ENCODE peak calls at places on chromosomes 5 and 9, in five cellular contexts. One of them, this sample, is unnamed.

GRCh38 chr9:131028931-131029573 is 20.1 kb downstream of the LAMC3 start:
- DNase-seq in AG10803: no peak
- DNase-seq in astrocyte of the spinal cord: no peak
- DNase-seq in A549: no peak
- DNase-seq in body of pancreas: no peak
- DNase-seq in this sample: no peak

GRCh38 chr5:50595199-50595598 is 71.2 kb upstream of the PARP8 start:
- DNase-seq in AG10803: peak
- DNase-seq in astrocyte of the spinal cord: peak
- DNase-seq in A549: no peak
- DNase-seq in body of pancreas: no peak
- DNase-seq in this sample: peak

GRCh38 chr9:133112361-133113026 is 8.5 kb downstream of the RALGDS start:
- DNase-seq in AG10803: no peak
- DNase-seq in astrocyte of the spinal cord: no peak
- DNase-seq in A549: no peak
- DNase-seq in body of pancreas: peak
- DNase-seq in this sample: no peak

GRCh38 chr5:158940977-158941376 is 158.7 kb downstream of the EBF1 start:
- DNase-seq in AG10803: no peak
- DNase-seq in astrocyte of the spinal cord: no peak
- DNase-seq in A549: no peak
- DNase-seq in body of pancreas: no peak
- DNase-seq in this sample: no peak

GRCh38 chr9:118331622-118332045 is 627.4 kb downstream of the TLR4 start:
- DNase-seq in AG10803: peak
- DNase-seq in astrocyte of the spinal cord: peak
- DNase-seq in A549: peak
- DNase-seq in body of pancreas: no peak
- DNase-seq in this sample: peak

GRCh38 chr9:91500509-91501011 is 76.9 kb upstream of the NFIL3 start:
- DNase-seq in AG10803: peak
- DNase-seq in astrocyte of the spinal cord: peak
- DNase-seq in A549: peak
- DNase-seq in body of pancreas: no peak
- DNase-seq in this sample: peak

GRCh38 chr5:54443264-54443663 is 12.2 kb upstream of the HSPB3 start:
- DNase-seq in AG10803: peak
- DNase-seq in astrocyte of the spinal cord: peak
- DNase-seq in A549: peak
- DNase-seq in body of pancreas: no peak
- DNase-seq in this sample: peak

GRCh38 chr5:179623906-179624741 is 653 bp upstream of the HNRNPH1 start:
- DNase-seq in AG10803: peak
- DNase-seq in astrocyte of the spinal cord: peak
- DNase-seq in A549: no peak
- DNase-seq in body of pancreas: peak
- DNase-seq in this sample: peak

GRCh38 chr5:90645024-90645610 is 86.5 kb downstream of the ADGRV1 start:
- DNase-seq in AG10803: no peak
- DNase-seq in astrocyte of the spinal cord: peak
- DNase-seq in A549: no peak
- DNase-seq in body of pancreas: no peak
- DNase-seq in this sample: no peak

GRCh38 chr5:96629774-96630173 is 32.4 kb upstream of the CAST start:
- DNase-seq in AG10803: peak
- DNase-seq in astrocyte of the spinal cord: peak
- DNase-seq in A549: peak
- DNase-seq in body of pancreas: no peak
- DNase-seq in this sample: peak

GRCh38 chr9:2872307-2872940 is 28.5 kb upstream of the PUM3 start:
- DNase-seq in AG10803: peak
- DNase-seq in astrocyte of the spinal cord: peak
- DNase-seq in A549: no peak
- DNase-seq in body of pancreas: peak
- DNase-seq in this sample: peak

GRCh38 chr9:99255651-99256050 is 33.6 kb downstream of the SEC61B start:
- DNase-seq in AG10803: no peak
- DNase-seq in astrocyte of the spinal cord: no peak
- DNase-seq in A549: no peak
- DNase-seq in body of pancreas: no peak
- DNase-seq in this sample: no peak

GRCh38 chr9:68719847-68720246 is 14.8 kb downstream of the PIP5K1B start:
- DNase-seq in AG10803: no peak
- DNase-seq in astrocyte of the spinal cord: no peak
- DNase-seq in A549: no peak
- DNase-seq in body of pancreas: no peak
- DNase-seq in this sample: no peak

GRCh38 chr9:86637515-86637914 is 283.3 kb upstream of the TUT7 start:
- DNase-seq in AG10803: peak
- DNase-seq in astrocyte of the spinal cord: peak
- DNase-seq in A549: no peak
- DNase-seq in body of pancreas: no peak
- DNase-seq in this sample: peak

GRCh38 chr9:96392263-96392662 is 8.8 kb upstream of the SLC35D2 start:
- DNase-seq in AG10803: no peak
- DNase-seq in astrocyte of the spinal cord: no peak
- DNase-seq in A549: no peak
- DNase-seq in body of pancreas: no peak
- DNase-seq in this sample: no peak

GRCh38 chr9:120514599-120514854 is 65.4 kb downstream of the CDK5RAP2 start:
- DNase-seq in AG10803: no peak
- DNase-seq in astrocyte of the spinal cord: no peak
- DNase-seq in A549: no peak
- DNase-seq in body of pancreas: no peak
- DNase-seq in this sample: no peak

GRCh38 chr9:14811844-14812243 is 89.3 kb upstream of the CER1 start:
- DNase-seq in AG10803: no peak
- DNase-seq in astrocyte of the spinal cord: no peak
- DNase-seq in A549: no peak
- DNase-seq in body of pancreas: no peak
- DNase-seq in this sample: no peak

GRCh38 chr9:14812806-14813205 is 90.3 kb upstream of the CER1 start:
- DNase-seq in AG10803: no peak
- DNase-seq in astrocyte of the spinal cord: no peak
- DNase-seq in A549: no peak
- DNase-seq in body of pancreas: no peak
- DNase-seq in this sample: no peak

GRCh38 chr9:14814229-14814628 is 91.7 kb upstream of the CER1 start:
- DNase-seq in AG10803: no peak
- DNase-seq in astrocyte of the spinal cord: no peak
- DNase-seq in A549: no peak
- DNase-seq in body of pancreas: no peak
- DNase-seq in this sample: no peak

GRCh38 chr9:14813336-14814020 is 90.9 kb upstream of the CER1 start:
- DNase-seq in AG10803: peak
- DNase-seq in astrocyte of the spinal cord: peak
- DNase-seq in A549: no peak
- DNase-seq in body of pancreas: no peak
- DNase-seq in this sample: peak
- H3K4me3 ChIP-seq in AG10803: peak
- H3K4me3 ChIP-seq in astrocyte of the spinal cord: peak
- H3K4me3 ChIP-seq in A549: no peak
- H3K4me3 ChIP-seq in body of pancreas: no peak
- H3K4me3 ChIP-seq in this sample: no peak

DNA sequence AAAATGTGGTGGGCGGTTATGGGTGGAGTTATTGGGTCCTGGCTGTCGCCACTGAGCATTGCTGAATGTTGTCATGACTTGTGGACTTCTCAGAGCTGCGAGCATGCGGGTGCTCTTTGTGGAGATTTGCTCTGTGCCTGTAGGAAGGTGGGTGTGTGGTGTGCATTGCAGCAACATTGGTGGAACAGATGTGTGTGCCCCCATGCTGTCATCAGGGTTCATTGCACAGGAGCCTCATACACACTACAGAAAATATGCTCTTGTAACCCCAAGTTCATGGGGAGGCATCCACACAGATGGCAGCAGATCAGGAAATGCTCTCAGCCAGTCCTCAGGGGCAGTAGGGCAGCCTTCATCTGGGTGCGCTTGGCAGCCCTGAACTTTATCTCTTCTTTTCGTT is 55.9 kb upstream of the PHF2 start:
- DNase-seq in AG10803: peak
- DNase-seq in astrocyte of the spinal cord: no peak
- DNase-seq in A549: no peak
- DNase-seq in body of pancreas: no peak
- DNase-seq in this sample: no peak
- TF ChIP-seq CTCF in AG10803: peak
- TF ChIP-seq CTCF in astrocyte of the spinal cord: no peak
- TF ChIP-seq CTCF in A549: no peak
- TF ChIP-seq CTCF in body of pancreas: no peak
- TF ChIP-seq CTCF in this sample: no peak

GRCh38 chr5:137034213-137034612 is 464.9 kb downstream of the SPOCK1 start:
- DNase-seq in AG10803: no peak
- DNase-seq in astrocyte of the spinal cord: no peak
- DNase-seq in A549: no peak
- DNase-seq in body of pancreas: no peak
- DNase-seq in this sample: no peak
- H3K4me3 ChIP-seq in AG10803: no peak
- H3K4me3 ChIP-seq in astrocyte of the spinal cord: no peak
- H3K4me3 ChIP-seq in A549: no peak
- H3K4me3 ChIP-seq in body of pancreas: no peak
- H3K4me3 ChIP-seq in this sample: no peak

GRCh38 chr9:93699650-93700049 is 123.3 kb downstream of the PHF2 start:
- DNase-seq in AG10803: no peak
- DNase-seq in astrocyte of the spinal cord: no peak
- DNase-seq in A549: no peak
- DNase-seq in body of pancreas: no peak
- DNase-seq in this sample: no peak
- TF ChIP-seq CTCF in AG10803: no peak
- TF ChIP-seq CTCF in astrocyte of the spinal cord: no peak
- TF ChIP-seq CTCF in A549: no peak
- TF ChIP-seq CTCF in body of pancreas: no peak
- TF ChIP-seq CTCF in this sample: no peak

DNA sequence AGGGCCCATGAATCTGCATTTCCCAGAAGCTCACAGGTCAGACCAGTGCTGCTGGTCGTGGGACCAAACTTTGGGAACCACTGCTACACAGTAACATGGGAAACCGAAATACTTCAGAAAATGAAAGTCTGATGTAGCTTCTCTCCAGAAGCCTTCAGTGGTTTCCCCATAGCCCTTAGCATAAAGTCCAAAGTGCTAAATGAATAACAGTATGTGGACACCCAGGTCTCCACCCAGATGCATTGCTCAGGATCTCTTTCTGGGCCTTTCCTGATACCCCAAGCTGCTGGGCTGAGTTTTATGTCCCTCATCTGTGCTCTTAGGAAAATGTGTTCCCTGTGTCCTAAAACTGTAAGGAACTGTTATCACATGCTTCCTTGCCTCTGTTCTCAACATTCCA is 100.4 kb downstream of the NFIB start:
- DNase-seq in AG10803: no peak
- DNase-seq in astrocyte of the spinal cord: no peak
- DNase-seq in A549: no peak
- DNase-seq in body of pancreas: no peak
- DNase-seq in this sample: no peak
- H3K4me3 ChIP-seq in AG10803: no peak
- H3K4me3 ChIP-seq in astrocyte of the spinal cord: no peak
- H3K4me3 ChIP-seq in A549: no peak
- H3K4me3 ChIP-seq in body of pancreas: no peak
- H3K4me3 ChIP-seq in this sample: no peak